ENCODE peak calls at places on chromosome 1, in four cellular contexts. P is HL-60, K is pancreas, W is GM06990. A is an unnamed sample.

GRCh38 chr1:12542596-12543592 is 75.1 kb downstream of the DHRS3 start:
- DNase-seq in P (no peak), K (no peak), W (no peak), A (no peak)

GRCh38 chr1:202615501-202616354 is 94.5 kb downstream of the SYT2 start:
- DNase-seq in P (peak), K (no peak), W (peak), A (peak)

GRCh38 chr1:117146570-117147340 is 25.2 kb upstream of the TRIM45 start:
- DNase-seq in P (no peak), K (peak), W (no peak), A (no peak)

GRCh38 chr1:109283748-109284600 is 1.0 kb upstream of the PSRC1 start:
- DNase-seq in P (no peak), K (no peak), W (no peak), A (no peak)

GRCh38 chr1:24308365-24309015 is 10.7 kb upstream of the GRHL3 start:
- DNase-seq in P (no peak), K (no peak), W (no peak), A (no peak)

GRCh38 chr1:15283500-15283899 is 36.5 kb downstream of the FHAD1 start:
- DNase-seq in P (no peak), K (no peak), W (no peak), A (no peak)

GRCh38 chr1:30379684-30380624 is 343.4 kb downstream of the MATN1 start:
- DNase-seq in P (peak), K (peak), W (peak), A (peak)

GRCh38 chr1:84434081-84434755 is 35.9 kb downstream of the DNASE2B start:
- DNase-seq in P (no peak), K (no peak), W (no peak), A (no peak)

GRCh38 chr1:23210351-23210785 is 6.9 kb downstream of the HTR1D start:
- DNase-seq in P (no peak), K (no peak), W (no peak), A (no peak)

GRCh38 chr1:231383159-231383855 is 38.8 kb downstream of the EGLN1 start:
- DNase-seq in P (peak), K (no peak), W (no peak), A (no peak)

GRCh38 chr1:94275116-94275515 is 37.7 kb upstream of the ARHGAP29 start:
- DNase-seq in P (no peak), K (no peak), W (no peak), A (no peak)

GRCh38 chr1:151716771-151717631 is at the start of gene CELF3:
- DNase-seq in P (no peak), K (peak), W (no peak), A (peak)

GRCh38 chr1:65344171-65344570 is 34.8 kb downstream of the DNAJC6 start:
- DNase-seq in P (no peak), K (no peak), W (no peak), A (no peak)

GRCh38 chr1:227794813-227795183 is 20.7 kb upstream of the PRSS38 start:
- DNase-seq in P (no peak), K (no peak), W (no peak), A (no peak)

GRCh38 chr1:35215346-35215745 is 22.4 kb upstream of the SFPQ start:
- DNase-seq in P (no peak), K (no peak), W (no peak), A (no peak)

GRCh38 chr1:109846846-109847245 is 63.8 kb upstream of the CSF1 start:
- DNase-seq in P (no peak), K (no peak), W (no peak), A (no peak)

GRCh38 chr1:111739984-111740765 is 980 bp upstream of the INKA2 start:
- DNase-seq in P (no peak), K (peak), W (peak), A (no peak)
- TF ChIP-seq CTCF in P (no peak), K (no peak), W (no peak), A (peak)

GRCh38 chr1:54986532-54986931 is 6.1 kb downstream of the TMEM61 start:
- DNase-seq in P (no peak), K (no peak), W (no peak), A (no peak)

GRCh38 chr1:54987830-54988705 is 7.6 kb downstream of the TMEM61 start:
- DNase-seq in P (no peak), K (no peak), W (no peak), A (no peak)

GRCh38 chr1:54984126-54984842 is 3.9 kb downstream of the TMEM61 start:
- DNase-seq in P (no peak), K (no peak), W (no peak), A (no peak)

GRCh38 chr1:54985556-54985955 is 5.1 kb downstream of the TMEM61 start:
- DNase-seq in P (no peak), K (no peak), W (no peak), A (no peak)

DNA sequence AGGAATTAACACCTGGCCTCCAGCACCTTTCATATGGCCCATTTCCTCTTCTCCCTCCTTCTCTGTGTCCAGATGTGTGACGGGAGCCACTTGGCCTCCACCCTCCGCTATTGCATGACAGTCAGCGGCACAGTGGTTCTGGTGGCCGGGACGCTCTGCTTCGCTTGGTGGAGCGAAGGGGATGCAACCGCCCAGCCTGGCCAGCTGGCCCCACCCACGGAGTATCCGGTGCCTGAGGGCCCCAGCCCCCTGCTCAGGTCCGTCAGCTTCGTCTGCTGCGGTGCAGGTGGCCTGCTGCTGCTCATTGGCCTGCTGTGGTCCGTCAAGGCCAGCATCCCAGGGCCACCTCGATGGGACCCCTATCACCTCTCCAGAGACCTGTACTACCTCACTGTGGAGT is 5.6 kb downstream of the TMEM61 start:
- DNase-seq in P (no peak), K (no peak), W (no peak), A (no peak)
- TF ChIP-seq CTCF in P (no peak), K (no peak), W (no peak), A (no peak)

DNA sequence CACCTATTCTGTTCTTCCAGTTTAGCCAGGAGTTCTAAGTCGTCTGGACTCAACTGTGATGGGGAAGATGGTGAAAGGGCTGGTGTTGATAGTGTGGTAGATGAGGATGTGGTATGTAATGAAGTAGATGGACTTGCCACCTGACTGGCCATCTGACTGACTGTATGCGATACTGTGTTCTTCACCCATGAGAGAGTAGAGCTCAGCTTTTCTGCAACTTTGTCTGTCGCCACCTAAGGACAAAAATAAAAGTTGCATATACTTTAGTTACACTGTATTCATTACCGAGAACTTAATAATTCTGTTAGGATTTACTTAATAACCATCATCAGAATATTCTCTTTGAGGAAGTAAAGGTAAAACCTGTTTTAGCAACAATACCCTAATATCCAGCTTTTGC is 48.5 kb downstream of the EVI5 start:
- DNase-seq in P (peak), K (no peak), W (no peak), A (no peak)
- TF ChIP-seq CTCF in P (no peak), K (no peak), W (peak), A (no peak)

GRCh38 chr1:174244017-174244416 is 84.7 kb downstream of the RABGAP1L start:
- DNase-seq in P (no peak), K (no peak), W (no peak), A (no peak)
- TF ChIP-seq CTCF in P (no peak), K (no peak), W (no peak), A (no peak)

DNA sequence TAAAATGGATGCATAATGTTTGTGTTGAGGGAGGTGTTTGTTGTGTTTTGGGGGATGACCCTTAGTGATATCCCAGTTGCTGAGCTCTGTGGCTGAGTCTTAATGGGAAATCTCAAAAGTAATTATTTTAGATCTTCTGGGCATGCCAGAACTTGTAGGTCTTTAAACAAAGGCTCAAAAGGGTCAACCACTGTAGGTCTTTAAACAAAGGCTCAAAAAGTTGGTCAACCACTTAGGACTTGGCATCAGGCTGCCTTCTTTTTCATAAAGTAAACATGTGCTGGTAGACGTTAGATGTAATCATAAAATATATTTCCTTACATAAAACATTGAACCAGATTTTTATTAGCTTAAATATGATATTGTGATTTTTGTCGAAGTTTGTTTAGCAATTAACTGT is 78.1 kb downstream of the CDC14A start:
- DNase-seq in P (no peak), K (no peak), W (no peak), A (no peak)
- TF ChIP-seq CTCF in P (no peak), K (no peak), W (no peak), A (no peak)